ENCODE peak calls at places on chromosomes 13 and 19, in six cellular contexts. One of them, this sample, is unnamed. For H3K9me3 and H3K4me1, the result is how much of the 10 kb centered on the place peaks cover.

GRCh38 chr19:18593367-18594095 is 4.9 kb downstream of the REX1BD start:
- DNase-seq in Panc1: no peak
- DNase-seq in uterus: no peak
- DNase-seq in A549: no peak
- DNase-seq in left ventricle myocardium inferior: no peak
- DNase-seq in PC-3: peak
- DNase-seq in this sample: no peak

GRCh38 chr13:37995052-37995451 is 125.5 kb upstream of the TRPC4 start:
- DNase-seq in Panc1: no peak
- DNase-seq in uterus: no peak
- DNase-seq in A549: no peak
- DNase-seq in left ventricle myocardium inferior: no peak
- DNase-seq in PC-3: no peak
- DNase-seq in this sample: no peak

GRCh38 chr19:41325947-41326706 is 16.2 kb downstream of the CCDC97 start:
- DNase-seq in Panc1: no peak
- DNase-seq in uterus: no peak
- DNase-seq in A549: no peak
- DNase-seq in left ventricle myocardium inferior: no peak
- DNase-seq in PC-3: peak
- DNase-seq in this sample: no peak

GRCh38 chr19:43433689-43434088 is 19.0 kb downstream of the TEX101 start:
- DNase-seq in Panc1: no peak
- DNase-seq in uterus: no peak
- DNase-seq in A549: no peak
- DNase-seq in left ventricle myocardium inferior: no peak
- DNase-seq in PC-3: no peak
- DNase-seq in this sample: no peak

GRCh38 chr19:3682741-3683404 is 17.4 kb downstream of the PIP5K1C start:
- DNase-seq in Panc1: no peak
- DNase-seq in uterus: peak
- DNase-seq in A549: no peak
- DNase-seq in left ventricle myocardium inferior: no peak
- DNase-seq in PC-3: no peak
- DNase-seq in this sample: no peak

GRCh38 chr13:100566543-100566942 is 22.0 kb downstream of the GGACT start:
- DNase-seq in Panc1: no peak
- DNase-seq in uterus: no peak
- DNase-seq in A549: no peak
- DNase-seq in left ventricle myocardium inferior: no peak
- DNase-seq in PC-3: peak
- DNase-seq in this sample: no peak

GRCh38 chr19:48852292-48852691 is 16.0 kb upstream of the HSD17B14 start:
- DNase-seq in Panc1: no peak
- DNase-seq in uterus: no peak
- DNase-seq in A549: no peak
- DNase-seq in left ventricle myocardium inferior: no peak
- DNase-seq in PC-3: no peak
- DNase-seq in this sample: no peak

GRCh38 chr19:42270346-42271044 is 1.4 kb downstream of the CIC start:
- DNase-seq in Panc1: no peak
- DNase-seq in uterus: peak
- DNase-seq in A549: no peak
- DNase-seq in left ventricle myocardium inferior: no peak
- DNase-seq in PC-3: peak
- DNase-seq in this sample: no peak

GRCh38 chr13:30466358-30466714 is 600 bp upstream of the HMGB1 start:
- DNase-seq in Panc1: no peak
- DNase-seq in uterus: no peak
- DNase-seq in A549: no peak
- DNase-seq in left ventricle myocardium inferior: no peak
- DNase-seq in PC-3: peak
- DNase-seq in this sample: no peak

GRCh38 chr13:43298799-43299198 is 275.4 kb downstream of the DNAJC15 start:
- DNase-seq in Panc1: no peak
- DNase-seq in uterus: no peak
- DNase-seq in A549: no peak
- DNase-seq in left ventricle myocardium inferior: no peak
- DNase-seq in PC-3: no peak
- DNase-seq in this sample: no peak

GRCh38 chr19:2144190-2144589 is 7.2 kb downstream of the AP3D1 start:
- DNase-seq in Panc1: no peak
- DNase-seq in uterus: no peak
- DNase-seq in A549: no peak
- DNase-seq in left ventricle myocardium inferior: no peak
- DNase-seq in PC-3: no peak
- DNase-seq in this sample: no peak

DNA sequence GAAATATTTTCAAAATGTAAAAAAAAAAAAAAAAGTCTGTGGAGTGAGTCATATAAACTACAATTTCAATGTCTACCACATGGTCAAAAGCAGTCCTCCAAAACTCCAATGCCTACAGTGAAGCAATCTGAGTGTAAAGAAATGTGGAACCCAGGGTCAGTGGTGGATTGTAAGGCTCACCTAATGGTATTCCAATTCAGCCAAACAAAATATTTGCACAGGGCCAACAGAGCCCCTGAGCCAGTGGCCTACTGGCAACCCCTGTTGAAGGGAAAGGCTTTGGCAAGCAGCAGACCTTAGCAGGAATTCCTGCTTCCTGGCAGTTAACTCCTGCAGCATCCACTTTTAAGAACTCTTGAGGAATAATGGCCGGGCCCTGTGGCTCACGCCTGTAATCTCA is 3.4 kb downstream of the DNMT1 start:
- DNase-seq in Panc1: no peak
- DNase-seq in uterus: peak
- DNase-seq in A549: no peak
- DNase-seq in left ventricle myocardium inferior: no peak
- DNase-seq in PC-3: peak
- DNase-seq in this sample: no peak
- H3K4me3 ChIP-seq in Panc1: no peak
- H3K4me3 ChIP-seq in uterus: no peak
- H3K4me3 ChIP-seq in A549: no peak
- H3K4me3 ChIP-seq in left ventricle myocardium inferior: no peak
- H3K4me3 ChIP-seq in PC-3: no peak
- H3K4me3 ChIP-seq in this sample: no peak

GRCh38 chr13:54593504-54593903 is 1564.9 kb downstream of the OLFM4 start:
- DNase-seq in Panc1: no peak
- DNase-seq in uterus: no peak
- DNase-seq in A549: no peak
- DNase-seq in left ventricle myocardium inferior: no peak
- DNase-seq in PC-3: no peak
- DNase-seq in this sample: no peak
- H3K9me3 ChIP-seq in Panc1: under half
- H3K9me3 ChIP-seq in uterus: under half
- H3K9me3 ChIP-seq in A549: under half
- H3K9me3 ChIP-seq in left ventricle myocardium inferior: under half
- H3K9me3 ChIP-seq in PC-3: under half
- H3K9me3 ChIP-seq in this sample: under half

GRCh38 chr19:15331419-15332310 is 674 bp downstream of the BRD4 start:
- DNase-seq in Panc1: no peak
- DNase-seq in uterus: peak
- DNase-seq in A549: peak
- DNase-seq in left ventricle myocardium inferior: peak
- DNase-seq in PC-3: peak
- DNase-seq in this sample: no peak

GRCh38 chr19:15328312-15328711 is 4.0 kb downstream of the BRD4 start:
- DNase-seq in Panc1: no peak
- DNase-seq in uterus: no peak
- DNase-seq in A549: no peak
- DNase-seq in left ventricle myocardium inferior: no peak
- DNase-seq in PC-3: no peak
- DNase-seq in this sample: no peak

GRCh38 chr19:15332311-15332996 is at the start of gene BRD4:
- DNase-seq in Panc1: no peak
- DNase-seq in uterus: peak
- DNase-seq in A549: peak
- DNase-seq in left ventricle myocardium inferior: peak
- DNase-seq in PC-3: peak
- DNase-seq in this sample: peak

GRCh38 chr19:15324791-15325519 is 7.4 kb downstream of the BRD4 start:
- DNase-seq in Panc1: no peak
- DNase-seq in uterus: no peak
- DNase-seq in A549: no peak
- DNase-seq in left ventricle myocardium inferior: no peak
- DNase-seq in PC-3: no peak
- DNase-seq in this sample: no peak

GRCh38 chr19:15330801-15331418 is 1.4 kb downstream of the BRD4 start:
- DNase-seq in Panc1: peak
- DNase-seq in uterus: no peak
- DNase-seq in A549: peak
- DNase-seq in left ventricle myocardium inferior: no peak
- DNase-seq in PC-3: peak
- DNase-seq in this sample: no peak
- H3K4me1 ChIP-seq in Panc1: under half
- H3K4me1 ChIP-seq in uterus: under half
- H3K4me1 ChIP-seq in A549: half or more
- H3K4me1 ChIP-seq in left ventricle myocardium inferior: half or more
- H3K4me1 ChIP-seq in PC-3: under half
- H3K4me1 ChIP-seq in this sample: half or more

GRCh38 chr13:21672811-21673591 is 2.1 kb downstream of the FGF9 start:
- DNase-seq in Panc1: no peak
- DNase-seq in uterus: no peak
- DNase-seq in A549: no peak
- DNase-seq in left ventricle myocardium inferior: no peak
- DNase-seq in PC-3: no peak
- DNase-seq in this sample: no peak
- H3K4me3 ChIP-seq in Panc1: peak
- H3K4me3 ChIP-seq in uterus: peak
- H3K4me3 ChIP-seq in A549: peak
- H3K4me3 ChIP-seq in left ventricle myocardium inferior: peak
- H3K4me3 ChIP-seq in PC-3: peak
- H3K4me3 ChIP-seq in this sample: peak

DNA sequence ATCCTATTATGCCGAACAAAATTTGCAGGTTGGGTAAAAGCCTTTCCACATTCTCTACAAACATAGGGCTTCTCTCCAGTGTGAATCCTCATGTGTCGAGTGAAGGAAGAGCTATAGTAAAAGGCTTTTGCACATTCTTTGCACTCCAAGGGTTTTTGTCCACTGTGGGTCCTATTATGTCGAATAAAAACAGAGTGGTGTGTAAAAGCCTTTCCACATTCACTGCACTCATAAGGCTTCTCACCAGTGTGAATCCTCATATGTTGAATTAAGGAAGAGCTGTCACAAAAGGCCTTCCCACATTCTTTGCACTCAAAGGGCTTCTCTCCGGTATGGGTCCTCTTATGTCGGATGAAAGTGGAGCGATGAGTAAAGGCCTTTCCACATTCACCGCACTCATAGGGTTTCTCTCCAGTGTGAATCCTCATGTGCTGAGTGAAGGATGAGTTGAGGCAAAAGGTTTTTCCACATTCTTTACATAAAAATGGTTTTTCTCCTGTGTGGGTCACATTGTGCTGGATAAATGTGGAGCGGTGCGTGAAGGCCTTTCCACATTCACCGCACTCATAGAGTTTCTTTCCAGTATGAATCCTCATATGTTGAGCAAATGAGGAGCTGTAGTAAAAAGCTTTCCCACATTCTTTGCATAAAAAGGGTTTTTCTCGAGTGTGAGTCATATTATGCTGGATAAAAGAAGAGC is 13.6 kb downstream of the ZNF599 start:
- DNase-seq in Panc1: no peak
- DNase-seq in uterus: no peak
- DNase-seq in A549: no peak
- DNase-seq in left ventricle myocardium inferior: no peak
- DNase-seq in PC-3: no peak
- DNase-seq in this sample: no peak
- H3K9me3 ChIP-seq in Panc1: half or more
- H3K9me3 ChIP-seq in uterus: under half
- H3K9me3 ChIP-seq in A549: half or more
- H3K9me3 ChIP-seq in left ventricle myocardium inferior: half or more
- H3K9me3 ChIP-seq in PC-3: under half
- H3K9me3 ChIP-seq in this sample: half or more

GRCh38 chr19:17289489-17289888 is 7.8 kb downstream of the ANKLE1 start:
- DNase-seq in Panc1: no peak
- DNase-seq in uterus: peak
- DNase-seq in A549: peak
- DNase-seq in left ventricle myocardium inferior: peak
- DNase-seq in PC-3: peak
- DNase-seq in this sample: no peak

GRCh38 chr19:17286263-17286662 is 4.6 kb downstream of the ANKLE1 start:
- DNase-seq in Panc1: no peak
- DNase-seq in uterus: no peak
- DNase-seq in A549: no peak
- DNase-seq in left ventricle myocardium inferior: no peak
- DNase-seq in PC-3: no peak
- DNase-seq in this sample: no peak

GRCh38 chr19:17285415-17286135 is 3.9 kb downstream of the ANKLE1 start:
- DNase-seq in Panc1: no peak
- DNase-seq in uterus: no peak
- DNase-seq in A549: no peak
- DNase-seq in left ventricle myocardium inferior: no peak
- DNase-seq in PC-3: no peak
- DNase-seq in this sample: no peak

GRCh38 chr19:17283504-17283996 is 1.8 kb downstream of the ANKLE1 start:
- DNase-seq in Panc1: no peak
- DNase-seq in uterus: no peak
- DNase-seq in A549: no peak
- DNase-seq in left ventricle myocardium inferior: no peak
- DNase-seq in PC-3: no peak
- DNase-seq in this sample: no peak

GRCh38 chr19:17286742-17287141 is 5.0 kb downstream of the ANKLE1 start:
- DNase-seq in Panc1: no peak
- DNase-seq in uterus: no peak
- DNase-seq in A549: no peak
- DNase-seq in left ventricle myocardium inferior: no peak
- DNase-seq in PC-3: no peak
- DNase-seq in this sample: no peak
- H3K4me1 ChIP-seq in Panc1: under half
- H3K4me1 ChIP-seq in uterus: under half
- H3K4me1 ChIP-seq in A549: under half
- H3K4me1 ChIP-seq in left ventricle myocardium inferior: under half
- H3K4me1 ChIP-seq in PC-3: under half
- H3K4me1 ChIP-seq in this sample: under half

DNA sequence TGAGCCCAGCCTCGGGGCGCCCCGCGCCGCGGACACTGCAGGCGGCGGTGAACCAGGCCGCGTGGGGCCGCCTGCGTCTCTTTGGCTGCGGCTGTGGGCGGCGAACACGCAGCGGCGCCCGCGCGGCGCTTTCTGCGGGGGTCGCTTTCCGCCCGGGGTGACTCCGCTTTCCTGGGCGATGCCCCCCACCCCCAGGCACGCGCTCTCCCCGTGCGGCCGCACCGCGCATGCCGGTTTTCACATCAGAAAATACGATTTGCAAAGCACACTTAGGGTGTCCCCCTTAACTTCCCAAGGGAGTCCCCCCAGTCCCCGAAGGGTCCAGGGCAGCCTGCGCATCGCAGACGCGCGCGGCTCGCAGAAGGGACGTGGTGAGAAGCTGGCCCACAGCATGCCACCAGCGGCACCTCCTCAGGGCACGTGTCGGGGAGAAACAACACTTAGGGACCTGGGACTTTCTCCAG is 5.3 kb downstream of the F7 start:
- DNase-seq in Panc1: no peak
- DNase-seq in uterus: no peak
- DNase-seq in A549: no peak
- DNase-seq in left ventricle myocardium inferior: no peak
- DNase-seq in PC-3: no peak
- DNase-seq in this sample: no peak
- H3K4me3 ChIP-seq in Panc1: no peak
- H3K4me3 ChIP-seq in uterus: no peak
- H3K4me3 ChIP-seq in A549: no peak
- H3K4me3 ChIP-seq in left ventricle myocardium inferior: peak
- H3K4me3 ChIP-seq in PC-3: no peak
- H3K4me3 ChIP-seq in this sample: peak

This sample was measured in vagina.